ENCODE peak calls at places on chromosomes 2 and 18, in six cellular contexts. Z is adrenal gland, C is thyroid gland, V is left lung, H is neural progenitor cell, X is transverse colon. J is an unnamed sample.

GRCh38 chr2:43082111-43082877 is 144.1 kb downstream of the ZFP36L2 start:
- DNase-seq in C (no peak), X (no peak), Z (no peak), V (peak; percentile 70), H (no peak), J (no peak)

GRCh38 chr2:33607137-33607781 is 8.2 kb upstream of the FAM98A start:
- DNase-seq in Z (no peak), X (no peak), V (no peak), C (no peak), H (no peak), J (no peak)

GRCh38 chr2:176494949-176495353 is 225.7 kb downstream of the MTX2 start:
- DNase-seq in H (no peak), C (peak; percentile 28), Z (peak; percentile 70), X (peak; percentile 28), V (no peak), J (no peak)

GRCh38 chr2:234679766-234680687 is 183.1 kb upstream of the ARL4C start:
- DNase-seq in Z (peak; percentile 82), H (no peak), X (peak; percentile 45), C (peak; percentile 27), V (no peak), J (no peak)

GRCh38 chr2:170024721-170025120 is 153.2 kb upstream of the MYO3B start:
- DNase-seq in C (no peak), V (no peak), X (no peak), Z (no peak), H (no peak), J (peak; percentile 6)

GRCh38 chr2:105144941-105145300 is 96.6 kb upstream of the GPR45 start:
- DNase-seq in X (no peak), V (no peak), H (no peak), Z (no peak), C (no peak), J (no peak)

GRCh38 chr2:40395169-40396023 is 56.5 kb downstream of the SLC8A1 start:
- DNase-seq in Z (no peak), H (no peak), C (no peak), V (no peak), X (no peak), J (no peak)

GRCh38 chr2:236858661-236859060 is 227.0 kb upstream of the COPS8 start:
- DNase-seq in X (no peak), H (no peak), V (no peak), Z (peak; percentile 9), C (no peak), J (no peak)

GRCh38 chr18:59502222-59502898 is 143.3 kb upstream of the LMAN1 start:
- DNase-seq in C (peak; percentile 35), H (no peak), Z (no peak), V (no peak), X (no peak), J (no peak)

GRCh38 chr2:108922141-108922915 is 66.7 kb downstream of the EDAR start:
- DNase-seq in X (no peak), H (no peak), Z (no peak), C (no peak), V (no peak), J (no peak)

GRCh38 chr2:185291035-185291647 is 447.5 kb upstream of the FSIP2 start:
- DNase-seq in X (peak; percentile 54), Z (peak; percentile 64), H (peak; percentile 82), C (peak; percentile 46), V (no peak), J (no peak)

GRCh38 chr18:74023220-74023619 is 124.4 kb downstream of the FBXO15 start:
- DNase-seq in V (no peak), C (no peak), Z (no peak), H (peak; percentile 53), X (no peak), J (no peak)

GRCh38 chr2:45432406-45432805 is 178.7 kb downstream of the SRBD1 start:
- DNase-seq in Z (no peak), C (no peak), H (no peak), X (no peak), V (no peak), J (no peak)

GRCh38 chr2:169452080-169452479 is 27.2 kb upstream of the BBS5 start:
- DNase-seq in V (no peak), X (no peak), C (no peak), H (peak; percentile 58), Z (no peak), J (no peak)

DNA sequence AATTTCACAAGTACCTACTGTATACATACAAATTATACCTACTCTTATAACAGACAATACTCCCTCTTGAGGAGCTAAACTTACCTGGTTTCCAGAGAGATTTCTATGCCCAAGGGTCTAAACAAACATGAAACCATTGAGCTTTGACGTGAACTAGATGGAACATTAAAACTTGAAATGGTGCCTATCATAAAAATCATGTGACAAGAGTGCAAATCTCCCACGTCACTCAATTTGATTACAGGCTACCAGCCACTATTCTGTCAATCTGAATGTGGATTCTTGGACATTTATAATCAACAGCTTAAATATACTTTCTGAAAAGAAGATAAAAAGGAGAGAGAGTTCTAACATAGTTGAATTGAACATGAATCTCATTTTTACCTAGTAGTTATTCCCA is 297.1 kb upstream of the SESTD1 start:
- DNase-seq in C (no peak), Z (no peak), X (no peak), V (no peak), H (no peak), J (no peak)
- H3K4me3 ChIP-seq in C (no peak overlapping the region), Z (no peak overlapping the region), X (no peak overlapping the region), V (peak overlapping the region; percentile 22), H (no peak overlapping the region), J (no peak overlapping the region)

GRCh38 chr2:227363756-227364155 is 15.3 kb downstream of the TM4SF20 start:
- DNase-seq in X (no peak), V (no peak), C (no peak), H (no peak), Z (no peak), J (no peak)
- TF ChIP-seq CTCF in X (no peak), V (no peak), C (no peak), H (peak; percentile 44), Z (no peak), J (peak; percentile 22)

DNA sequence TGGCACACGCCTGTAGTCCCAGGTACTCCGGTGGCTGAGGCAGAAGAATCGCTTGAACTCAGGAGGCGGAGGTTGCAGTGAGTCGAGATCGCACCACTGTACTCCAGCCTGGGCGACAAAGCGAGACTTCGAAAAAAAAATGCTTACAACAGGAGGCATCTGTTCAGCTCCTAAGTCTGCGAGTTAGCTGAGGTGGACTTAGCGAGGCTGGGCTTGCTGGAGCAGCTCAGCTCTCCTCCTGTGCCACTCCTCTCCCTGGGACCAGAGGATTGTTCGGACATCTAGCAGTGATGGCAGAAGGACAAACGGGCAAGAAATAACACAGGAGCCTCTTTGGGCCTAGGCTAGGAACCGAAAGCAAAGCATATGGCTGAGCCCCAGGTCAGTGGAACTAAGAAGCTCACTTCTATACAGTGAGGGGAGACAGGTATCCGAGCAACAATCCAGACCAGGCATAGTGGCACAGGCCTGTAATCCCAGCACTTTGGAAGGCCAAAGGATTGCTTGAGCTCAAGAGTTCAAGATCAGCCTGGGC is 260.1 kb downstream of the GLI2 start:
- DNase-seq in X (no peak), Z (peak; percentile 2), C (no peak), H (no peak), V (no peak), J (no peak)
- H3K27me3 ChIP-seq in X (no peaks in the 10 kb centered on the region), Z (no peaks in the 10 kb centered on the region), C (no peaks in the 10 kb centered on the region), H (no peaks in the 10 kb centered on the region), V (peaks cover 5% of the 10 kb centered on the region), J (no peaks in the 10 kb centered on the region)

GRCh38 chr2:96868555-96869280 is 1.2 kb downstream of the SEMA4C start:
- DNase-seq in Z (peak; percentile 89), C (peak; percentile 89), X (peak; percentile 85), V (peak; percentile 91), H (peak; percentile 89), J (peak; percentile 84)

GRCh38 chr2:96869824-96870630 is at the start of gene SEMA4C:
- DNase-seq in X (peak; percentile 64), Z (peak; percentile 70), H (peak; percentile 80), V (peak; percentile 86), C (peak; percentile 52), J (peak; percentile 46)

GRCh38 chr2:96869281-96869823 is 528 bp downstream of the SEMA4C start:
- DNase-seq in C (peak; percentile 74), Z (peak; percentile 85), V (peak; percentile 87), H (peak; percentile 79), X (peak; percentile 72), J (no peak)

GRCh38 chr2:96872591-96873349 is 2.9 kb upstream of the SEMA4C start:
- DNase-seq in Z (peak; percentile 34), X (no peak), V (peak; percentile 26), C (no peak), H (peak; percentile 54), J (no peak)

DNA sequence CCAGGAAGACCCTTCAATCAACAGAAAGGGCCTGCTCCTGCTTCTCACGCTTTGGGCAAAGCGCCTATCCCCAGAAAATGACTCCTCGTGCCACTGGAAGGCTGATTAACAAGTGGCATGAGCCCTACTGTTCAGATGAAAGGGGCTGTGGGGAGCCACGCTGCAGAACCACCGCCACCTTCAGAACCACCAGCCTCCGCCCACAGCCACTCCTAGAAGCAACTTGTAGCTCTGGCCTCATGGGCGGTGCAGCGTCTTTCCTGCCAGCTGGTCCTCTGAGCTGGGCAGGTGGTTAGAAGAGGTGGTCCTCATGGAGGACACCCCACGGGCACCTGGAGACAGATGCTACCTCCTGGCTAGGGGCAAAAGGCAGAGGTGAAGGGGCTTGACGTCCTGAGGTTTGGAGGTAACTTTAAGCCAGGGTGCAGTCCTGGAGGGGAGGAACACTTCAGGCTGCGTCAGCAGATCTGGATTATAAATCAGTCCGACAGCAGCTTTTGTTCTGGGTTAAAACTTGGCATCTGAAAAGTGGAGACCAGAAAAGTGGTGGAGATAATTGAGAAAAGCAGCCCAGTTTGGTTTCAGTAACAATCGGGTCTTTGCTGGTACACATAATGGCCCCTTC is 863 bp upstream of the SEMA4C start:
- DNase-seq in X (peak; percentile 73), V (peak; percentile 81), Z (peak; percentile 56), H (no peak), C (peak; percentile 65), J (no peak)
- H3K4me3 ChIP-seq in X (peak overlapping the region; percentile 78), V (peak overlapping the region; percentile 88), Z (peak overlapping the region; percentile 83), H (peak overlapping the region; percentile 84), C (no peak overlapping the region), J (peak overlapping the region; percentile 63)

DNA sequence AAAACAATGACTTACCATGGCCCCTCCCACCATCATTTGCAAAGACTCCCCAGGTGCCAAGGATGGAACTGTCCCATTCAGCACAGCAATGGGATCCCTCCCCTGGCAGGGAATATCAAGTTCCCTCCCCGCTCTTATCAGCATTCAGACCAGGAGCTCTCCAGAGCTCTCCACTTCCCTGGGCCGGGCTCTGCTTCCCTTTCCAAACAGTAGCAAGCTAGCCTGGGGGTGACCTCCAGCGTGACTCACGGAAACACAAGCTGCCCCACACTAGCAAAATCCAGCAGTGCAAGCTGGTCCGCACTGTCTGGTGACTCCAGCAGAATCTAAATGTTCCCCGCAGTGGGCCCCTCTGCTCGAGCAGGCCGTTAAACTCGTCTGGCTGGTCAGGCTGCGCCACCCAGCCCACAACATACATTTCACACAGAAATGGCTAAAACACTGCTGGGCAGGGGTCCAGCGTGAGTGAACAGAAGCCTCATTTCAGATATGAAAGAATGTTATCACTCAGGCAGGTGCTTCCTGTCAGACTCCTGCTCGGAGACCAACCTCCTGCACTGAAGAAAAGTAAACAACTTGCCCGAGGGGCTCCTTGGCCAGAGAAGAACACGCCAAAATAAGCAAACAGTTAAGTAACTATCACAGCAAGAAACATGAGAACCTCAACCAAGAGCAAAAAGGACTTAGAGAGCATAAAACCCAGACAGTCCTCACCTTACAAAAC is 33.9 kb downstream of the STAT1 start:
- DNase-seq in C (peak; percentile 85), V (peak; percentile 84), Z (peak; percentile 58), H (no peak), X (peak; percentile 49), J (no peak)
- TF ChIP-seq CTCF in C (no peak), V (no peak), Z (no peak), H (no peak), X (no peak), J (no peak)

J was measured in GM06990.